ENCODE peak calls at places on chromosomes 2 and 18, in five cellular contexts. H is A549, B is transverse colon, Q is ovary, F is prostate gland. K is an unnamed sample.

GRCh38 chr2:42601076-42601475 is 32.6 kb downstream of the MTA3 start:
- DNase-seq in H (no peak), F (no peak), B (no peak), Q (no peak), K (no peak)

GRCh38 chr2:10700078-10700803 is 10.5 kb upstream of the NOL10 start:
- DNase-seq in F (no peak), H (no peak), Q (no peak), B (no peak), K (no peak)

GRCh38 chr2:174397773-174398172 is 2.2 kb downstream of the SCRN3 start:
- DNase-seq in F (no peak), B (no peak), H (no peak), Q (no peak), K (no peak)

GRCh38 chr2:223050900-223051299 is 1.1 kb upstream of the KCNE4 start:
- DNase-seq in F (no peak), Q (no peak), H (no peak), B (no peak), K (peak; percentile 18)

GRCh38 chr2:223222397-223222796 is 170.4 kb downstream of the KCNE4 start:
- DNase-seq in Q (no peak), H (peak; percentile 57), F (no peak), B (no peak), K (no peak)

GRCh38 chr18:74874351-74874750 is 276.7 kb downstream of the ZNF407 start:
- DNase-seq in B (no peak), H (no peak), F (no peak), Q (no peak), K (no peak)

GRCh38 chr2:218834685-218835084 is 3.1 kb upstream of the PRKAG3 start:
- DNase-seq in Q (no peak), B (no peak), F (no peak), H (no peak), K (no peak)

GRCh38 chr2:20443276-20443920 is 3.5 kb upstream of the RHOB start:
- DNase-seq in H (peak; percentile 88), Q (peak; percentile 49), B (peak; percentile 56), F (no peak), K (peak; percentile 39)

GRCh38 chr18:57210101-57210661 is 63.3 kb downstream of the BOD1L2 start:
- DNase-seq in F (peak; percentile 22), B (peak; percentile 68), H (peak; percentile 76), Q (peak; percentile 10), K (peak; percentile 41)

GRCh38 chr2:157627594-157628281 is 926 bp downstream of the ACVR1C start:
- DNase-seq in B (peak; percentile 82), Q (peak; percentile 24), F (no peak), H (no peak), K (peak; percentile 33)

GRCh38 chr2:234583331-234583730 is 86.5 kb upstream of the ARL4C start:
- DNase-seq in Q (no peak), B (no peak), H (no peak), F (no peak), K (no peak)

GRCh38 chr2:8501061-8501460 is 180.8 kb upstream of the ID2 start:
- DNase-seq in Q (no peak), H (no peak), F (no peak), B (no peak), K (no peak)

DNA sequence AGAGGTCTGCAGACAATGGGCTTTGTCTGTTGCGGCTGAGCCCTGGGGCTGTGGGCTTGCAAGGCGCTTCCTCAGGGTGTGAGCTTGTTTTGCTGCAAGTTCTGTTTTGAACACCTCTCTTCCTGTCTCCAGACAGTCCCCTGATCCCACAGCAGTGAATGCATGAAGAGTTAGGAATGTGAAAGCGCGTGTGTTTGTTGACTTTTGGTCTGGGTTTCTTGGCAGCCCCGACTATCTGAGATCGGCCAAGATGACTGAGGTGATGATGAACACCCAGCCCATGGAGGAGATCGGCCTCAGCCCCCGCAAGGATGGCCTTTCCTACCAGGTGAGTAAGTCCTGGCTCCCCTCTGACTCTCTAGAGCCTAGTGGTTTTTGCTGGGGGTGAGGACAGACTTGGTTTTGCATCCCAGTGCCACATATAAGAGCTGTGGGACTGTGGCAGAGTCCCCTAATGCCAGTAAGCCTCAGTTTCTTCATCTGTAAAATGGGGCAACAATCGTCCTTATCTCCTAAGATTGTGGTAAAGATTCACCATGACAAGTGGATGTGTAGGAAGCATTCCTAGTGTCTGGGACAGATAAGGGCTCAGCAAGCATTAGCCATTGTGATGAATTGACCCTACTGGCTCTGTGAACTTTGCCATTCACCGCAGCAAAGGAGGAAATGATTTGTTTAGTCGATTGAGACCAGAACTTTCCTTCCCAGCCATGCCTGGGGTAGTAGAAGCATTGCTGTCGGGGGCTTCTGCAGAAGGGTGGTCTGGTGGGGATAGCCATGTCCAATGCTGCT is 3.0 kb downstream of the LBH start:
- DNase-seq in H (peak; percentile 89), F (peak; percentile 72), B (peak; percentile 30), Q (no peak), K (peak; percentile 38)
- H3K4me3 ChIP-seq in H (peak overlapping the region; percentile 97), F (peak overlapping the region; percentile 66), B (peak overlapping the region; percentile 81), Q (peak overlapping the region; percentile 71), K (no peak overlapping the region)

DNA sequence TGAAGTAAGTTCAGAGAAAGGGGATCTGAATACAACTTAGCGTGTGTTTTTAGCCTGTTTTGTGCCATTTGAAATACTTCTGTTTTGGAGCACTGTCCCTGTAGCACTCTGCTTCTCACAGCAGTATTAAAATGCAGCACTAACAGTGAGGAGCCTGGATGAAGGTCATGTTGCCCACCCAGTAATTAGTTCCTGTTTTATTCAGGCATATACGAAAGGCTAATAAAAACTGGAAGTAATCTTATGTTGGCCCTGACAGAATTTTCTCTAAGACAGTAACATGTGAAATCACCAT is 113.6 kb downstream of the CRIM1 start:
- DNase-seq in B (no peak), H (no peak), Q (no peak), F (no peak), K (no peak)
- H3K27ac ChIP-seq in B (no peak overlapping the region), H (no peak overlapping the region), Q (no peak overlapping the region), F (no peak overlapping the region), K (no peak overlapping the region)

GRCh38 chr2:165289069-165289468 is 49.9 kb downstream of the SCN2A start:
- DNase-seq in H (no peak), F (no peak), B (no peak), Q (no peak), K (no peak)
- TF ChIP-seq POLR2A in H (no peak), F (no peak), B (no peak), Q (no peak), K (no peak)

DNA sequence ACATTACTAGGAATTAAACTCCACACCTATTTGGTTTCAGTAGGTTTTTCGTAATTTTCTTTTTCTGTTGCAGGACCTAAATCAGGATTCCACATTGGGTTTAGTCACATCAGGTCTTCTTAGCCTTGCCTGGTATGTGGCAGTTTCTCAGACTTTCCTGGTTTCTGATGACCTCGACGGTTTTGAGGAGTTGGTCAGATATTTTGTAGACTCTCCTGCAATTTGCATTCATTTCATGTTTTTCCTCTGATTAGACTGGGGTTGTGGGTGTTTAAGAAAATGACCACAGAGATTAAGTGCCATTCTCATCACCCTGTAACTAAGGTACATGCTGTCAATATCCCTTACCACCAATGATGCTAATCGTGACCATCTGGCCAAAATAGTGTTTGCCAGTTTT is 97.3 kb upstream of the ST6GAL2 start:
- DNase-seq in H (no peak), B (no peak), F (no peak), Q (no peak), K (no peak)
- H3K4me3 ChIP-seq in H (no peak overlapping the region), B (no peak overlapping the region), F (no peak overlapping the region), Q (no peak overlapping the region), K (no peak overlapping the region)

DNA sequence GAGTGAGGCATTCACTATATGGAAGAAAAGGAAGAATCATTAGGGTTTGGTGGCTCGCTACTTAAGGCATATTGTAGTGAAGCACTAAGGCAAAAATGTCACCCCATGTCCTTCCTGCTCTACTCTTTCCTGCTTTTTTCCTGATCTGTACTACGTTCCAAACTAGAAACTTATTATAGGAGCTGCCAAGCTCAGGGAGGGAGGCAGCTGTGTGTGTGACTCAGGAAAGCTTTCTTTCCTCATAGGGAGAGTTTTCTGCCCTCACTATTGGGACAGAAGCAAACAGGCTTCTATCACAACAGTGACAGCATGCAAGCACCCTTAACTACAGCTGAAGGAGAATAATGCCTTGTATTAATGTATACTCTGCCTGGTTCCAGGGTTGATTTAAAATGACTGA is 160.9 kb upstream of the CAVIN2 start:
- DNase-seq in B (no peak), H (no peak), F (no peak), Q (no peak), K (no peak)
- H3K27ac ChIP-seq in B (no peak overlapping the region), H (no peak overlapping the region), F (no peak overlapping the region), Q (no peak overlapping the region), K (no peak overlapping the region)

DNA sequence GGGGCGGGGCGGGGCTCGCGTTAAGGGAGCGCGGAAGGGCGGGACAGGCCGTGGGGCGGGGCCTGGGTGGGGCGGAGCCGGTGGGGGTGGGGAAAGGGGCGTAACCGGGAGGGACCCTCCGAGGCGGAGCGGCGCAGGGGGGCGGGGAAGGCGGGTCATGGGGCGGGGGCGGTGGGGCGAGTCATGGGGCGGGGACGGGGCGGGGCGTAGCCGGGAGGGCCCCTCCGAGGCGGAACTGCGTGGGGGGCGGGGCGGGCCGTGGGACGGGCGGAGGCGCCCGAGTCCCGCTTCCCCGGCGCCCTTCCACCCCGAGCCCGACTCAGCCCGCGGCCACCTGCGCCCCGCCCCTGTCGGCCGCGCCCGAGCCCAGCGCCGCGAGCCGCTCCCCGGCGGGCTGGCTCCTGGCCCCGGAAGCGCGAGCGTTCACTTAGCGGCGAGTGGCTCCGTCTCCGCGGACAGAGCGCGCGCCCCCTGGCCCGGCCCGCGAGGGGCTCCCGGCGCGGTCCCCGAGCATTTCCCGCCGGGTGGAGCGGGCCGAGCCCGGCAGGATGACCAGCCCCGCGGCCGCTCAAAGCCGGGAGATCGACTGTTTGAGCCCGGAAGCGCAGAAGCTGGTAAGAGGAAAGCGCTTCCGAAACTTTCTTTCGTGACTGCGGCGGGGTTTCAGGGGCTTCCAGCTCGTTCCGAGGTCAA is 64.7 kb downstream of the LRRFIP1 start:
- DNase-seq in B (peak; percentile 99), Q (peak; percentile 97), H (peak; percentile 93), F (peak; percentile 97), K (peak; percentile 97)
- TF ChIP-seq POLR2A in B (peak; percentile 89), Q (peak; percentile 70), H (peak; percentile 41), F (peak; percentile 86), K (no peak)

GRCh38 chr2:108623616-108624015 is 89.3 kb downstream of the LIMS1 start:
- DNase-seq in H (no peak), Q (no peak), B (no peak), F (no peak), K (no peak)
- H3K4me3 ChIP-seq in H (no peak overlapping the region), Q (no peak overlapping the region), B (no peak overlapping the region), F (no peak overlapping the region), K (no peak overlapping the region)

GRCh38 chr18:76983613-76984051 is 149.0 kb downstream of the MBP start:
- DNase-seq in B (no peak), H (no peak), F (no peak), Q (no peak), K (no peak)
- H3K27ac ChIP-seq in B (no peak overlapping the region), H (no peak overlapping the region), F (no peak overlapping the region), Q (no peak overlapping the region), K (no peak overlapping the region)